ENCODE peak calls at places on chromosome 7, in nine cellular contexts. One of them, this sample, is unnamed.

GRCh38 chr7:7786595-7786994 is 68.2 kb upstream of the RPA3 start:
- DNase-seq in brain microvascular endothelial cell: no peak
- DNase-seq in transverse colon: no peak
- DNase-seq in spleen: no peak
- DNase-seq in GM23248: no peak
- DNase-seq in PC-9: no peak
- DNase-seq in uterus: no peak
- DNase-seq in ovary: no peak
- DNase-seq in substantia nigra: no peak
- DNase-seq in this sample: no peak

GRCh38 chr7:157780721-157781120 is 443.9 kb downstream of the DNAJB6 start:
- DNase-seq in uterus: no peak
- DNase-seq in PC-9: no peak
- DNase-seq in substantia nigra: no peak
- DNase-seq in brain microvascular endothelial cell: no peak
- DNase-seq in GM23248: no peak
- DNase-seq in transverse colon: no peak
- DNase-seq in spleen: no peak
- DNase-seq in ovary: no peak
- DNase-seq in this sample: no peak

GRCh38 chr7:76405738-76406137 is 3.8 kb downstream of the SSC4D start:
- DNase-seq in PC-9: no peak
- DNase-seq in GM23248: no peak
- DNase-seq in ovary: no peak
- DNase-seq in substantia nigra: no peak
- DNase-seq in brain microvascular endothelial cell: no peak
- DNase-seq in spleen: no peak
- DNase-seq in transverse colon: no peak
- DNase-seq in uterus: no peak
- DNase-seq in this sample: no peak

GRCh38 chr7:102883098-102883860 is 29.5 kb upstream of the LRRC17 start:
- DNase-seq in GM23248: peak
- DNase-seq in ovary: no peak
- DNase-seq in spleen: no peak
- DNase-seq in substantia nigra: no peak
- DNase-seq in uterus: no peak
- DNase-seq in transverse colon: no peak
- DNase-seq in brain microvascular endothelial cell: no peak
- DNase-seq in PC-9: peak
- DNase-seq in this sample: no peak

GRCh38 chr7:73483171-73483570 is 38.9 kb downstream of the BAZ1B start:
- DNase-seq in brain microvascular endothelial cell: no peak
- DNase-seq in uterus: no peak
- DNase-seq in ovary: no peak
- DNase-seq in substantia nigra: no peak
- DNase-seq in PC-9: no peak
- DNase-seq in GM23248: no peak
- DNase-seq in transverse colon: no peak
- DNase-seq in spleen: no peak
- DNase-seq in this sample: no peak

GRCh38 chr7:18693826-18694225 is 198.3 kb downstream of the HDAC9 start:
- DNase-seq in uterus: no peak
- DNase-seq in PC-9: no peak
- DNase-seq in substantia nigra: no peak
- DNase-seq in GM23248: peak
- DNase-seq in ovary: no peak
- DNase-seq in spleen: no peak
- DNase-seq in transverse colon: no peak
- DNase-seq in brain microvascular endothelial cell: no peak
- DNase-seq in this sample: no peak

GRCh38 chr7:89837515-89837914 is 316.8 kb upstream of the STEAP1 start:
- DNase-seq in substantia nigra: no peak
- DNase-seq in ovary: peak
- DNase-seq in spleen: no peak
- DNase-seq in PC-9: no peak
- DNase-seq in uterus: no peak
- DNase-seq in GM23248: peak
- DNase-seq in transverse colon: no peak
- DNase-seq in brain microvascular endothelial cell: no peak
- DNase-seq in this sample: no peak

GRCh38 chr7:130277763-130278643 is 11.3 kb downstream of the CPA2 start:
- DNase-seq in spleen: no peak
- DNase-seq in PC-9: no peak
- DNase-seq in ovary: peak
- DNase-seq in substantia nigra: peak
- DNase-seq in GM23248: peak
- DNase-seq in brain microvascular endothelial cell: peak
- DNase-seq in transverse colon: peak
- DNase-seq in uterus: peak
- DNase-seq in this sample: no peak

GRCh38 chr7:22433710-22434460 is 66.1 kb downstream of the STEAP1B start:
- DNase-seq in brain microvascular endothelial cell: peak
- DNase-seq in transverse colon: no peak
- DNase-seq in uterus: no peak
- DNase-seq in ovary: no peak
- DNase-seq in substantia nigra: no peak
- DNase-seq in spleen: peak
- DNase-seq in GM23248: peak
- DNase-seq in PC-9: peak
- DNase-seq in this sample: peak

DNA sequence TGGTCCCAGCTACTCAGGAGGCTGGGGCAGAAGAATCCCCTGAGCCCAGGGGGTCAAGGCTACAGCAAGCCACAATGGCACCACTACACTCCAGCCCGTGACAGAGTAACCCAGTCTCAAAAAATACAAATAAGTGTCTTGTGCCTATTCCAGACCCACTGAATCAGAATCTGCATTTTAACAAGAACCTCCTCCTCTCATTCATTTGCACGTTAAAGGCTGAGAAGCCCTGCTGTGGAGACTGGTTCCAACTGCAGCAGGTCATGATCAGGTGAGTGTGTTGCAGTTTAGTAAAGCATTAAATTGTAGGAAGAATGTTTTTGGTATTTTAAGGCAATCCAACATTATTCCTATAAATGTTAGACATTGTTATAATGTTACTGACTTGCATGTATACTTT is 30.5 kb downstream of the MKRN1 start:
- DNase-seq in GM23248: no peak
- DNase-seq in brain microvascular endothelial cell: no peak
- DNase-seq in uterus: no peak
- DNase-seq in transverse colon: no peak
- DNase-seq in ovary: no peak
- DNase-seq in PC-9: no peak
- DNase-seq in spleen: no peak
- DNase-seq in substantia nigra: no peak
- DNase-seq in this sample: no peak
- H3K27ac ChIP-seq in GM23248: no peak
- H3K27ac ChIP-seq in brain microvascular endothelial cell: no peak
- H3K27ac ChIP-seq in uterus: no peak
- H3K27ac ChIP-seq in transverse colon: no peak
- H3K27ac ChIP-seq in ovary: no peak
- H3K27ac ChIP-seq in PC-9: no peak
- H3K27ac ChIP-seq in spleen: no peak
- H3K27ac ChIP-seq in substantia nigra: no peak
- H3K27ac ChIP-seq in this sample: no peak

DNA sequence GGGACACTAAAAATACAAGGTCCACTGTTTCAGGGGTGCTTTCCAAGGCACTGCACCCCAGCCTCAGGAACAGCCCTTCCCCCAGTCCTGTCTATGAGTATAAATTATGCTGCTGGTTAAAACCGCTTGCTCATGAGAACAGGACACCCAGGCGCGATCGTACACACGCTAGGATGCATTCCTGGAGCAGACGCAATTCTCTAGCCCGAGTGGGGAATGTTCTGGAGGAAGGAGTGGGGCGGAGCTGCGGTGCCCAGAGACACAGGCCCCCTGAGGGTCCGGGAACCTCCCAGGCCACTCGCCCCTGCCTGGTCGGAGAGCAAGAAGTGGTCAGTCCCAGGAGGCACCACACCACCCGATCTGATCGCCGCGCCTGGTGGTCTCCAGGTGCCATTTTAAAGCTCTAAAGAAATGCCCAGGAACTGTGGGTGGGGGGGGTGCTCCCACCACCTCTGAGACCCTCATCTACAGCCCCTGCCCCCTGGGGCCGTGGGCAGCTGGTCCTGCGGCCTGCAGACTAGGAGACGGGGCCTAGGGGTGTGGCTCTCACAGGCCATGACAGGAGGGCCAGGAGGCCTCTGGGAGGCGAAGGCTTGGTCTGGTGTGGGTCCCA is 55.6 kb upstream of the TNRC18 start:
- DNase-seq in transverse colon: no peak
- DNase-seq in spleen: no peak
- DNase-seq in GM23248: no peak
- DNase-seq in uterus: no peak
- DNase-seq in PC-9: no peak
- DNase-seq in substantia nigra: no peak
- DNase-seq in ovary: no peak
- DNase-seq in brain microvascular endothelial cell: peak
- DNase-seq in this sample: no peak
- H3K27ac ChIP-seq in transverse colon: no peak
- H3K27ac ChIP-seq in spleen: no peak
- H3K27ac ChIP-seq in GM23248: no peak
- H3K27ac ChIP-seq in uterus: no peak
- H3K27ac ChIP-seq in PC-9: no peak
- H3K27ac ChIP-seq in substantia nigra: no peak
- H3K27ac ChIP-seq in ovary: no peak
- H3K27ac ChIP-seq in brain microvascular endothelial cell: no peak
- H3K27ac ChIP-seq in this sample: no peak

GRCh38 chr7:98816206-98816605 is 53.6 kb downstream of the TMEM130 start:
- DNase-seq in uterus: no peak
- DNase-seq in spleen: no peak
- DNase-seq in PC-9: no peak
- DNase-seq in GM23248: no peak
- DNase-seq in ovary: no peak
- DNase-seq in transverse colon: no peak
- DNase-seq in brain microvascular endothelial cell: no peak
- DNase-seq in substantia nigra: no peak
- DNase-seq in this sample: no peak
- H3K27ac ChIP-seq in uterus: no peak
- H3K27ac ChIP-seq in spleen: no peak
- H3K27ac ChIP-seq in PC-9: no peak
- H3K27ac ChIP-seq in GM23248: no peak
- H3K27ac ChIP-seq in ovary: no peak
- H3K27ac ChIP-seq in transverse colon: no peak
- H3K27ac ChIP-seq in brain microvascular endothelial cell: no peak
- H3K27ac ChIP-seq in substantia nigra: no peak
- H3K27ac ChIP-seq in this sample: no peak

GRCh38 chr7:43937444-43937843 is 11.2 kb downstream of the UBE2D4 start:
- DNase-seq in ovary: no peak
- DNase-seq in uterus: no peak
- DNase-seq in brain microvascular endothelial cell: no peak
- DNase-seq in GM23248: no peak
- DNase-seq in transverse colon: no peak
- DNase-seq in PC-9: no peak
- DNase-seq in substantia nigra: no peak
- DNase-seq in spleen: no peak
- DNase-seq in this sample: no peak
- H3K27ac ChIP-seq in ovary: no peak
- H3K27ac ChIP-seq in uterus: no peak
- H3K27ac ChIP-seq in brain microvascular endothelial cell: no peak
- H3K27ac ChIP-seq in GM23248: no peak
- H3K27ac ChIP-seq in transverse colon: no peak
- H3K27ac ChIP-seq in PC-9: no peak
- H3K27ac ChIP-seq in substantia nigra: no peak
- H3K27ac ChIP-seq in spleen: no peak
- H3K27ac ChIP-seq in this sample: no peak